ENCODE peak calls at places on chromosomes 2 and 18, in eight cellular contexts. Z is ELR; L is stromal cell of bone marrow; O is fibroblast of pulmonary artery; U is fibroblast of mammary gland; W is stimulated activated naive CD8-positive, alpha-beta T cell treated with anti-CD3 and anti-CD28 coated beads, Interleukin-15, Interleukin-2, amounts not matched to agents 100 U/mL and 50 U/mL, for 24 hours; A is stimulated activated CD4-positive, alpha-beta T cell treated with anti-CD3 and anti-CD28 coated beads, Interleukin-4, amount 100 ng/mL, for 1 hour; V is iris pigment epithelial cell. P is an unnamed sample.

GRCh38 chr2:196566969-196567666 is 72.4 kb upstream of the CCDC150 start:
- DNase-seq in Z (no peak), L (peak), O (peak), U (peak), W (no peak), A (no peak), V (no peak), P (peak)

GRCh38 chr2:43129254-43129653 is 97.2 kb downstream of the ZFP36L2 start:
- DNase-seq in Z (no peak), L (no peak), O (no peak), U (no peak), W (no peak), A (no peak), V (no peak), P (no peak)

GRCh38 chr2:18907508-18907907 is 318.1 kb upstream of the NT5C1B start:
- DNase-seq in Z (no peak), L (no peak), O (no peak), U (no peak), W (no peak), A (no peak), V (peak), P (peak)

GRCh38 chr2:28566441-28567075 is 70.7 kb downstream of the PLB1 start:
- DNase-seq in Z (peak), L (peak), O (peak), U (peak), W (peak), A (peak), V (peak), P (peak)

GRCh38 chr2:236889081-236889780 is 196.5 kb upstream of the COPS8 start:
- DNase-seq in Z (no peak), L (no peak), O (no peak), U (no peak), W (no peak), A (no peak), V (no peak), P (no peak)

GRCh38 chr2:127362971-127363370 is 24.8 kb downstream of the MAP3K2 start:
- DNase-seq in Z (peak), L (no peak), O (peak), U (peak), W (no peak), A (no peak), V (peak), P (no peak)

GRCh38 chr18:32378705-32379104 is 92.0 kb downstream of the GAREM1 start:
- DNase-seq in Z (no peak), L (no peak), O (peak), U (peak), W (no peak), A (no peak), V (peak), P (peak)

GRCh38 chr2:133657591-133657990 is 89.3 kb upstream of the NCKAP5 start:
- DNase-seq in Z (peak), L (no peak), O (peak), U (peak), W (no peak), A (no peak), V (peak), P (peak)

GRCh38 chr2:100891911-100892642 is 72.1 kb downstream of the NPAS2 start:
- DNase-seq in Z (peak), L (peak), O (peak), U (peak), W (no peak), A (no peak), V (peak), P (peak)

GRCh38 chr2:20649586-20650375 is 1.1 kb downstream of the HS1BP3 start:
- DNase-seq in Z (no peak), L (no peak), O (no peak), U (peak), W (no peak), A (no peak), V (no peak), P (no peak)

GRCh38 chr2:46114981-46115380 is 182.2 kb upstream of the EPAS1 start:
- DNase-seq in Z (no peak), L (no peak), O (peak), U (no peak), W (no peak), A (no peak), V (no peak), P (no peak)

GRCh38 chr2:219718066-219718465 is 90.6 kb downstream of the SLC4A3 start:
- DNase-seq in Z (no peak), L (no peak), O (no peak), U (no peak), W (no peak), A (no peak), V (no peak), P (no peak)

GRCh38 chr2:70936165-70936978 is 672 bp downstream of the ATP6V1B1 start:
- DNase-seq in Z (no peak), L (no peak), O (no peak), U (no peak), W (no peak), A (no peak), V (no peak), P (no peak)

GRCh38 chr2:8796878-8797550 is 40.4 kb downstream of the KIDINS220 start:
- DNase-seq in Z (no peak), L (no peak), O (no peak), U (no peak), W (no peak), A (no peak), V (no peak), P (no peak)

GRCh38 chr2:240717181-240717641 is 25.5 kb downstream of the AQP12A start:
- DNase-seq in Z (no peak), L (no peak), O (no peak), U (no peak), W (no peak), A (no peak), V (no peak), P (no peak)

GRCh38 chr2:43192039-43192438 is 34.4 kb downstream of the ZFP36L2 start:
- DNase-seq in Z (peak), L (no peak), O (no peak), U (no peak), W (no peak), A (no peak), V (no peak), P (peak)

GRCh38 chr2:236498369-236498768 is 71.3 kb upstream of the ACKR3 start:
- DNase-seq in Z (no peak), L (peak), O (peak), U (peak), W (no peak), A (no peak), V (peak), P (no peak)

GRCh38 chr2:126224766-126225165 is 431.2 kb upstream of the GYPC start:
- DNase-seq in Z (no peak), L (no peak), O (peak), U (no peak), W (no peak), A (no peak), V (no peak), P (no peak)

GRCh38 chr2:110802213-110802932 is 70.0 kb downstream of the ACOXL start:
- DNase-seq in Z (no peak), L (no peak), O (no peak), U (no peak), W (no peak), A (no peak), V (no peak), P (no peak)

GRCh38 chr18:76486029-76486428 is 9.0 kb downstream of the ZNF516 start:
- DNase-seq in Z (no peak), L (no peak), O (no peak), U (peak), W (no peak), A (no peak), V (no peak), P (no peak)

P was measured in LHCN-M2.